ENCODE peak calls at places on chromosomes 13 and 19, in eight cellular contexts. B is tibial nerve, X is GM12878, J is H1, D is stomach, U is upper lobe of left lung, E is A549, V is HepG2. H is an unnamed sample. For H3K4me1, the result is how much of the 10 kb centered on the place peaks cover.

GRCh38 chr13:66958611-66959010 is 271.5 kb downstream of the PCDH9 start:
- DNase-seq in B (no peak), X (no peak), J (no peak), D (no peak), U (no peak), E (no peak), V (no peak), H (no peak)

GRCh38 chr13:27917121-27917947 is 2.5 kb upstream of the PDX1 start:
- DNase-seq in B (no peak), X (no peak), J (no peak), D (no peak), U (no peak), E (no peak), V (no peak), H (no peak)

GRCh38 chr19:28184997-28185396 is 1028.0 kb downstream of the UQCRFS1 start:
- DNase-seq in B (no peak), X (no peak), J (no peak), D (no peak), U (no peak), E (peak), V (no peak), H (no peak)

GRCh38 chr13:51980918-51981317 is 30.3 kb downstream of the ATP7B start:
- DNase-seq in B (no peak), X (no peak), J (no peak), D (no peak), U (no peak), E (no peak), V (no peak), H (no peak)

GRCh38 chr19:19321143-19321577 is 531 bp downstream of the MAU2 start:
- DNase-seq in B (no peak), X (no peak), J (no peak), D (no peak), U (no peak), E (peak), V (peak), H (no peak)

GRCh38 chr13:51495300-51495699 is 42.5 kb upstream of the INTS6 start:
- DNase-seq in B (no peak), X (no peak), J (no peak), D (no peak), U (no peak), E (no peak), V (no peak), H (no peak)

GRCh38 chr19:1619703-1620102 is 14.4 kb upstream of the UQCR11 start:
- DNase-seq in B (no peak), X (no peak), J (no peak), D (no peak), U (no peak), E (no peak), V (no peak), H (no peak)

GRCh38 chr19:51627491-51628138 is 2.6 kb downstream of the SIGLEC5 start:
- DNase-seq in B (no peak), X (no peak), J (no peak), D (no peak), U (no peak), E (no peak), V (no peak), H (no peak)

GRCh38 chr19:17846146-17846545 is 1.6 kb downstream of the JAK3 start:
- DNase-seq in B (no peak), X (peak), J (no peak), D (no peak), U (no peak), E (no peak), V (no peak), H (no peak)

GRCh38 chr13:112743451-112744305 is 53.8 kb downstream of the ATP11A start:
- DNase-seq in B (no peak), X (no peak), J (no peak), D (no peak), U (no peak), E (no peak), V (no peak), H (no peak)

GRCh38 chr13:94268661-94269060 is 210.8 kb downstream of the DCT start:
- DNase-seq in B (no peak), X (no peak), J (no peak), D (no peak), U (no peak), E (no peak), V (no peak), H (no peak)

GRCh38 chr19:30719189-30719990 is 347.2 kb downstream of the ZNF536 start:
- DNase-seq in B (peak), X (no peak), J (no peak), D (peak), U (peak), E (peak), V (no peak), H (peak)

GRCh38 chr13:30616927-30617314 is 799 bp upstream of the USPL1 start:
- DNase-seq in B (peak), X (peak), J (peak), D (peak), U (peak), E (peak), V (peak), H (peak)

GRCh38 chr19:1047696-1048147 is 7.8 kb downstream of the ABCA7 start:
- DNase-seq in B (no peak), X (no peak), J (no peak), D (no peak), U (no peak), E (no peak), V (no peak), H (no peak)

GRCh38 chr13:64529874-64530485 is 2700.2 kb downstream of the PCDH9 start:
- DNase-seq in B (no peak), X (no peak), J (peak), D (no peak), U (no peak), E (peak), V (peak), H (no peak)

GRCh38 chr19:8423821-8424223 is 10.7 kb downstream of the MARCHF2 start:
- DNase-seq in B (peak), X (no peak), J (no peak), D (peak), U (peak), E (peak), V (peak), H (peak)

GRCh38 chr19:18859676-18860301 is 28.0 kb downstream of the UPF1 start:
- DNase-seq in B (no peak), X (no peak), J (no peak), D (no peak), U (no peak), E (no peak), V (no peak), H (no peak)

GRCh38 chr13:99976502-99977115 is 5.0 kb upstream of the ZIC2 start:
- DNase-seq in B (no peak), X (no peak), J (no peak), D (no peak), U (no peak), E (no peak), V (no peak), H (no peak)

GRCh38 chr19:4083677-4084546 is 17.2 kb upstream of the ZBTB7A start:
- DNase-seq in B (no peak), X (no peak), J (no peak), D (peak), U (peak), E (no peak), V (no peak), H (peak)

GRCh38 chr13:29702912-29703351 is 107.4 kb upstream of the SLC7A1 start:
- DNase-seq in B (peak), X (no peak), J (peak), D (no peak), U (no peak), E (peak), V (no peak), H (no peak)

GRCh38 chr13:77425705-77426104 is 98.8 kb upstream of the MYCBP2 start:
- DNase-seq in B (no peak), X (no peak), J (no peak), D (no peak), U (no peak), E (no peak), V (no peak), H (no peak)
- TF ChIP-seq EP300 in B (no peak), X (no peak), J (no peak), D (no peak), U (no peak), E (no peak), V (no peak), H (no peak)

DNA sequence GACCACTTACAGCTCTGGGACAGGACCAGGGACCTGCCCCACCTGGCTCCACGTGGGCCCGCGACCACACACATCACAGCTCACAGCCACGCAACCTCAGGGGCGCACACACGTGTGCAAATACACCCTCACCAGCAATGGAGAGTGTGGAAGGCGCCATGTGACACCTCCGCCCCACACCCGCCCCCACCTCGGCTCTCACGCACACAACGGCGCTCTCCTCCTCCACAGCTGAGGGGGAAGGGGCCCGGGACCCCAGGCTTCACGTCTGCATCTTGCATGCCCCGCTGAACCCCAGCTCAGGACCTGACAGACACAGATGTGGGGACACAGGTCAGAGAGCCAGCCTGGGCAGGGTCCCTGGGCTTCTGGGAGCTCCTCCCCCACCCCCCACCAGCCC is 6.4 kb upstream of the SHISA7 start:
- DNase-seq in B (no peak), X (no peak), J (no peak), D (no peak), U (no peak), E (no peak), V (no peak), H (no peak)
- TF ChIP-seq POLR2A in B (no peak), X (no peak), J (no peak), D (no peak), U (no peak), E (no peak), V (no peak), H (no peak)

DNA sequence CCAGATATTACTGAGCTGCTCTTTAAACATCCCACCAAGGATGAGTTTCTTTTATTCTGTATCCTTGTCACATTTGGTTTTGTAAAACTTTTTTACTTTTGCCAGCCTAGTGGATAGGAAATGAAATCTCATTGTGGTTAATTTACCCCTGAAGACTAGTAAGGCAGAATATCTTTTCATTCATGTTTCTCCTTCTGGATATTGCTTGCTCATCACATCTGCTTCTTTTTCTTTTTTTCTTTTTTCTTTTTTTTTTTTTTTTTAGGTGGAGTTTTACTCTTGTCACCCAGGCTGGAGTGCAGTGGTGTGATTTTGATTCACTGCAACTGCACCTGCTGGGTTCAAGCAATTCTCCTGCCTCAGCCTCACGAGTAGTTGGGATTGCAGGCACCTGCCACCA is 31.4 kb downstream of the SIPA1L3 start:
- DNase-seq in B (no peak), X (no peak), J (no peak), D (no peak), U (no peak), E (no peak), V (no peak), H (no peak)
- H3K4me1 ChIP-seq in B (under half), X (under half), J (under half), D (under half), U (under half), E (half or more), V (half or more), H (under half)

GRCh38 chr19:13155472-13156284 is 5.5 kb downstream of the IER2 start:
- DNase-seq in B (peak), X (no peak), J (no peak), D (peak), U (peak), E (peak), V (peak), H (peak)
- TF ChIP-seq EP300 in B (no peak), X (peak), J (no peak), D (no peak), U (no peak), E (no peak), V (no peak), H (no peak)

GRCh38 chr19:58228584-58229254 is at the start of gene ZNF544:
- DNase-seq in B (peak), X (peak), J (no peak), D (peak), U (peak), E (peak), V (peak), H (peak)
- TF ChIP-seq POLR2A in B (no peak), X (peak), J (peak), D (no peak), U (peak), E (peak), V (peak), H (peak)

GRCh38 chr19:37401078-37401477 is 30.2 kb downstream of the ZNF527 start:
- DNase-seq in B (no peak), X (no peak), J (no peak), D (no peak), U (no peak), E (no peak), V (no peak), H (no peak)

DNA sequence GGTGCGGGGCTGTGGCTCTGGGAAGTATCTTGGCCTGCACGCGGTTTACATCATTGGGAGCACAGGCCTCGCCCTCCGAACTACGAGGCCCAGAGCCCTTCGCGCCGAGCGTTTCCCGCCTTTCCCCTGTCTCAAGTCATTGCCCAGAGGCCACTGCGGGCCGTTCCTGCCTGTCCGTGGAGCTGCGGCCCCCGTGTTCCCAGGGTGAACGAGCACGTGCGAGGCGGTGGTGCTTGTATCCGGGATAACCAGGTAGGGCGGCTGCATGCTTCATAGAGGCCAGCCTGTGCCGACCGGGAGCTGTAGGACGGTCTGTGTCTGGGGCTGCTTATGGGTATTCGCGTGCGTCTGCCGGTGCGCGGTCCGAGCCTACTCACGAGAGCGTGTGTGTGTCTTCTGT is 32.5 kb downstream of the ZNF527 start:
- DNase-seq in B (no peak), X (no peak), J (no peak), D (no peak), U (no peak), E (no peak), V (no peak), H (no peak)
- H3K4me1 ChIP-seq in B (under half), X (under half), J (under half), D (under half), U (under half), E (under half), V (under half), H (under half)

GRCh38 chr19:22140356-22140755 is 56.4 kb downstream of the ZNF676 start:
- DNase-seq in B (no peak), X (no peak), J (no peak), D (no peak), U (no peak), E (no peak), V (no peak), H (no peak)

GRCh38 chr19:22144394-22144793 is 52.4 kb downstream of the ZNF676 start:
- DNase-seq in B (no peak), X (no peak), J (no peak), D (no peak), U (no peak), E (peak), V (no peak), H (no peak)
- TF ChIP-seq EP300 in B (no peak), X (no peak), J (no peak), D (no peak), U (no peak), E (no peak), V (no peak), H (no peak)

GRCh38 chr19:11130824-11131455 is 24.6 kb downstream of the SPC24 start:
- DNase-seq in B (peak), X (no peak), J (no peak), D (peak), U (peak), E (peak), V (peak), H (peak)
- TF ChIP-seq POLR2A in B (no peak), X (peak), J (no peak), D (no peak), U (no peak), E (no peak), V (no peak), H (no peak)